ENCODE peak calls at places on chromosomes 4 and X, in ten cellular contexts. R is SW480; B is stimulated activated CD4-positive, alpha-beta T cell treated with anti-CD3 and anti-CD28 coated beads, TNF-alpha, amount 100 ng/mL, for 24 hours; U is ACHN; Y is DMS53; Z is head of caudate nucleus; D is GM19239; L is AG09319; Q is foreskin fibroblast; A is hypothalamus. O is an unnamed sample.

GRCh38 chr4:1559896-1560650 is 124.0 kb downstream of the FAM53A start:
- DNase-seq in Z (no peak), D (no peak), R (no peak), Y (peak; percentile 38), U (no peak), L (no peak), A (no peak), Q (no peak), B (no peak), O (no peak)

GRCh38 chr4:127212701-127213100 is 420.1 kb upstream of the INTU start:
- DNase-seq in L (no peak), Z (no peak), Q (no peak), U (no peak), R (no peak), Y (peak; percentile 51), A (no peak), D (no peak), B (no peak), O (no peak)

GRCh38 chrX:82934980-82935379 is 573.1 kb upstream of the POU3F4 start:
- DNase-seq in Z (no peak), A (no peak), U (no peak), D (no peak), L (no peak), Y (no peak), B (no peak), Q (no peak), R (no peak), O (no peak)

GRCh38 chr4:2251795-2252529 is 9.9 kb downstream of the MXD4 start:
- DNase-seq in A (no peak), L (no peak), D (peak; percentile 8), B (no peak), Y (no peak), Q (no peak), Z (no peak), R (no peak), U (no peak), O (no peak)

GRCh38 chr4:1542516-1543320 is 136.5 kb upstream of the NKX1-1 start:
- DNase-seq in R (peak; percentile 62), U (no peak), B (no peak), L (no peak), Z (no peak), Q (no peak), A (no peak), Y (no peak), D (no peak), O (no peak)

GRCh38 chr4:133157460-133158160 is 8.5 kb downstream of the PCDH10 start:
- DNase-seq in L (no peak), B (no peak), R (no peak), Y (no peak), Z (no peak), U (no peak), D (no peak), Q (no peak), A (peak; percentile 1), O (no peak)

GRCh38 chr4:2219233-2219760 is 22.6 kb downstream of the HAUS3 start:
- DNase-seq in Q (no peak), Y (no peak), A (no peak), B (no peak), Z (no peak), R (no peak), U (no peak), L (no peak), D (no peak), O (no peak)

GRCh38 chr4:1784789-1785591 is 8.1 kb upstream of the FGFR3 start:
- DNase-seq in Z (no peak), L (no peak), A (no peak), Q (no peak), U (no peak), B (no peak), D (no peak), R (no peak), Y (no peak), O (no peak)

GRCh38 chr4:6408263-6408662 is 64.2 kb downstream of the PPP2R2C start:
- DNase-seq in R (peak; percentile 17), Q (no peak), U (peak; percentile 3), L (no peak), A (no peak), D (no peak), Y (peak; percentile 33), B (no peak), Z (no peak), O (peak; percentile 4)

GRCh38 chr4:20474119-20474518 is 222.4 kb downstream of the SLIT2 start:
- DNase-seq in Z (no peak), R (no peak), A (no peak), Y (peak; percentile 9), U (peak; percentile 28), Q (no peak), B (no peak), D (no peak), L (no peak), O (peak; percentile 39)

GRCh38 chr4:138522366-138522765 is 280.2 kb upstream of the SLC7A11 start:
- DNase-seq in D (no peak), A (no peak), U (peak; percentile 17), L (no peak), Q (peak; percentile 14), Y (peak; percentile 47), R (peak; percentile 13), B (no peak), Z (no peak), O (peak; percentile 14)

O was measured in RKO.